ENCODE peak calls at places on chromosomes 7 and 10, in seven cellular contexts. G is brain microvascular endothelial cell; Y is tibial artery; M is astrocyte of the spinal cord; T is uterus; A is CD8-positive, alpha-beta T cell; K is lower lobe of right lung. B is an unnamed sample.

GRCh38 chr7:157979631-157980340 is 607.8 kb downstream of the PTPRN2 start:
- DNase-seq in G (no peak), Y (peak), M (no peak), T (no peak), A (no peak), K (no peak), B (no peak)

GRCh38 chr7:69880848-69881247 is 282.6 kb downstream of the AUTS2 start:
- DNase-seq in G (no peak), Y (no peak), M (no peak), T (no peak), A (no peak), K (no peak), B (no peak)

GRCh38 chr10:13528138-13528874 is 508 bp downstream of the BEND7 start:
- DNase-seq in G (no peak), Y (no peak), M (no peak), T (no peak), A (no peak), K (no peak), B (no peak)

GRCh38 chr7:143394068-143394467 is 12.9 kb downstream of the ZYX start:
- DNase-seq in G (no peak), Y (peak), M (no peak), T (no peak), A (no peak), K (no peak), B (no peak)

GRCh38 chr10:59134302-59134701 is 42.1 kb upstream of the PHYHIPL start:
- DNase-seq in G (no peak), Y (no peak), M (no peak), T (no peak), A (no peak), K (no peak), B (no peak)

GRCh38 chr10:73910401-73910763 is 550 bp upstream of the PLAU start:
- DNase-seq in G (no peak), Y (no peak), M (peak), T (no peak), A (no peak), K (no peak), B (no peak)

GRCh38 chr10:101310528-101311439 is 43.2 kb upstream of the BTRC start:
- DNase-seq in G (peak), Y (no peak), M (no peak), T (no peak), A (no peak), K (no peak), B (no peak)

GRCh38 chr10:68327889-68328786 is 3.7 kb upstream of the HNRNPH3 start:
- DNase-seq in G (peak), Y (no peak), M (peak), T (peak), A (no peak), K (no peak), B (peak)

GRCh38 chr7:149625947-149626392 is 128.4 kb upstream of the ZNF746 start:
- DNase-seq in G (no peak), Y (no peak), M (no peak), T (peak), A (no peak), K (no peak), B (peak)

GRCh38 chr7:133887459-133887858 is 239.7 kb upstream of the LRGUK start:
- DNase-seq in G (no peak), Y (no peak), M (no peak), T (no peak), A (no peak), K (no peak), B (no peak)

GRCh38 chr10:21497177-21497807 is 28.2 kb downstream of the SKIDA1 start:
- DNase-seq in G (peak), Y (peak), M (peak), T (peak), A (no peak), K (peak), B (peak)

GRCh38 chr10:11881477-11882417 is 58.6 kb downstream of the PROSER2 start:
- DNase-seq in G (no peak), Y (no peak), M (no peak), T (no peak), A (no peak), K (no peak), B (peak)

GRCh38 chr7:36208997-36209813 is 56.2 kb downstream of the EEPD1 start:
- DNase-seq in G (no peak), Y (no peak), M (no peak), T (no peak), A (no peak), K (no peak), B (peak)

GRCh38 chr7:23232966-23233365 is 13.6 kb upstream of the GPNMB start:
- DNase-seq in G (no peak), Y (no peak), M (no peak), T (no peak), A (no peak), K (no peak), B (no peak)

GRCh38 chr7:17090751-17091150 is 207.7 kb upstream of the AHR start:
- DNase-seq in G (peak), Y (no peak), M (peak), T (no peak), A (no peak), K (no peak), B (peak)

GRCh38 chr10:15180736-15181135 is 12.2 kb upstream of the NMT2 start:
- DNase-seq in G (no peak), Y (no peak), M (no peak), T (no peak), A (no peak), K (no peak), B (peak)

DNA sequence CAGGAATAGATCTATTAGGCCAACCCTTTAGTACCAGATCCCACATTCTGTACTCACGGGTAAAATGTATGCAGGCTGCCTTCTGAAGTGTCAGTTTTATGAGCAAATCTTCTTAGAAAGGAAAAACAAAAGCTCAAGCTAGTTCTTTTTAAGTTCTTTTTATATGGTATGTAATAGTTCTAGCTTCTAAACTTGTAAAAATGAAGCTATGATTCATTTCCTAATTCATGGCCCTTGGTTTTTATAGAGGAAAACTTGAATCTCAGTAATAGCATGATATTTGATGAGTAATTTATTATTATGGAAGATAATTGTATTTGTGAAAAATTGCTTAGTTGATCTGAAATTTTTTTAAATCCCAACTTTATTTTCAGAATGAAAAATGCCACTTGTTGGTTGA is 54.3 kb downstream of the SLK start:
- DNase-seq in G (no peak), Y (no peak), M (no peak), T (no peak), A (no peak), K (no peak), B (no peak)
- TF ChIP-seq CTCF in G (no peak), Y (no peak), M (no peak), T (no peak), A (no peak), K (no peak), B (no peak)

GRCh38 chr7:73801577-73801976 is 29.2 kb upstream of the CLDN4 start:
- DNase-seq in G (no peak), Y (no peak), M (no peak), T (no peak), A (no peak), K (no peak), B (no peak)
- TF ChIP-seq CTCF in G (no peak), Y (no peak), M (no peak), T (no peak), A (no peak), K (no peak), B (no peak)

DNA sequence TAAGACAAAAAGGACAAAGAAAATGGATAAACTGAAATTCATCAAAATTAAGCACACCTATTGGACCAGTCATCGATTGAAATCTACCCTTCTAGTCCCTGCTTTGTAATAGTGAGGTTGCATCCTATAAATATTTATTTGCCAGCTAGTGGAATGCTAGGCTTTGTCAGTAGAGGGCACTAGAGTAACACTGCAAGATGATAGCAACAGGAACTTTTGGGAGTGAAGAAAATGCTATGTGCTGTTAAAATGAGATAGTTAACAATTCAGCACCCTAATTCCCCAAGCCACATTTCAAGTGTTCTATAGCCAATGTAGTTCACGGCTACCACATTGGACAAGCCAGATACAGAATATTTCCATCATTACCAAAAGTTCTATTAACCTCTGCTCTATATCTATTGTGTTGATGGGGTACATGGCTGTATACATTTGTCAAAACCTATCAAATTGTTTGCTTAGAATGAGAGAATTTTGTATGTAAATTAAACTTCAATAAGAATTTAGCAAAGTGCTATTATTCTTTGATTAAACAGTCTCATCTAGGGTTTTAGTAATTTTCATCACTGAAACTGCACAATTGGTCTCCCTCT is 69.8 kb downstream of the LSMEM1 start:
- DNase-seq in G (peak), Y (no peak), M (peak), T (no peak), A (no peak), K (no peak), B (peak)
- TF ChIP-seq CTCF in G (peak), Y (peak), M (peak), T (peak), A (peak), K (peak), B (peak)

DNA sequence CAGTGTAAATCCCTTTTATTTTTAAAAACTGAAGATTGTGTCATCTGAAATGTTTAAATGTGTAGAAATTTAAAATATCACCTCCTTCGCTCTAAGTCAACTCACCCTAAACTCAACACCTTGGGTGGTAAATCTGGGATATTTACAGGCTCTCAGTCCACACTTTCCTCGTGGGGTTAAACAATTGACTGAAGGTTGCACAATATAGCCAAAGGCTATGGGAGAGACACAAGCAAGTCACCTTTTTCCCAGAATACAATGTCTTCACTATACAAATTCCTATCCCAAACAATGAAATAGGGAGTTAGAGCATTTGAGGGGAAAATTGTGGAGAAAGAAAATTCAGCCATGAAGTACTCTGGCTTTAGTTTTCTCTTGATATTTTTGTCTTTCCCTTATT is 32.7 kb upstream of the MAT1A start:
- DNase-seq in G (no peak), Y (no peak), M (no peak), T (no peak), A (no peak), K (no peak), B (no peak)
- TF ChIP-seq CTCF in G (no peak), Y (no peak), M (no peak), T (no peak), A (no peak), K (no peak), B (no peak)

GRCh38 chr10:97132273-97132672 is 53.5 kb downstream of the SLIT1 start:
- DNase-seq in G (no peak), Y (no peak), M (no peak), T (no peak), A (no peak), K (no peak), B (no peak)

GRCh38 chr10:97134202-97134601 is 51.6 kb downstream of the SLIT1 start:
- DNase-seq in G (no peak), Y (no peak), M (no peak), T (no peak), A (no peak), K (no peak), B (no peak)

GRCh38 chr10:97135464-97135863 is 50.3 kb downstream of the SLIT1 start:
- DNase-seq in G (no peak), Y (no peak), M (no peak), T (no peak), A (no peak), K (no peak), B (no peak)

GRCh38 chr10:97136744-97137143 is 49.0 kb downstream of the SLIT1 start:
- DNase-seq in G (no peak), Y (peak), M (no peak), T (no peak), A (no peak), K (no peak), B (no peak)

DNA sequence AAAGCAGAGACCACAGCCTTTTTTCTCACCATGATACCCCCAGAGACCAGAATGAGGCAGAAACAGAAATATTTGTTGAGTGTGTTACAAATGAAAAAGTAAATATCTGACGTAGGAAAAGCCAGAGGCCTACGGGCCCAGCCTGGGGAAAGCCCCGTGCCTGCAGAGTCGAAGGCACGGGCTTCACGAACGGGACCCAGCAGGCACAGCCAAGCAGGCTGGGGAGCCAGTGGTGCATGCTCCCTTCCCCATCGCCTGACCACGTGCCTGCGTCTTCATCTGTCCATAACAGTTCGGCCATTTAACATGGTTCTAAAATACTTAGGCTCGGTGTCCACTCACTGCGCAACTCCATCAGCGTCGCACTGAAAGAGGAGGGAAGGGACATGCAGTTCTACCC is 50.8 kb downstream of the SLIT1 start:
- DNase-seq in G (no peak), Y (no peak), M (no peak), T (no peak), A (no peak), K (no peak), B (no peak)
- TF ChIP-seq CTCF in G (no peak), Y (no peak), M (no peak), T (no peak), A (no peak), K (no peak), B (no peak)

GRCh38 chr7:50534690-50535290 is 30.4 kb downstream of the DDC start:
- DNase-seq in G (peak), Y (no peak), M (peak), T (no peak), A (no peak), K (no peak), B (peak)
- TF ChIP-seq CTCF in G (peak), Y (no peak), M (no peak), T (no peak), A (no peak), K (no peak), B (peak)

GRCh38 chr7:5702876-5703571 is 78.4 kb downstream of the RNF216 start:
- DNase-seq in G (peak), Y (no peak), M (peak), T (no peak), A (no peak), K (no peak), B (peak)

GRCh38 chr7:5701085-5701914 is 80.2 kb downstream of the RNF216 start:
- DNase-seq in G (no peak), Y (no peak), M (no peak), T (no peak), A (no peak), K (no peak), B (peak)

GRCh38 chr7:5704534-5704922 is 76.9 kb downstream of the RNF216 start:
- DNase-seq in G (peak), Y (peak), M (peak), T (peak), A (peak), K (peak), B (peak)

GRCh38 chr7:5705318-5705717 is 76.1 kb downstream of the RNF216 start:
- DNase-seq in G (no peak), Y (no peak), M (no peak), T (no peak), A (no peak), K (no peak), B (no peak)

DNA sequence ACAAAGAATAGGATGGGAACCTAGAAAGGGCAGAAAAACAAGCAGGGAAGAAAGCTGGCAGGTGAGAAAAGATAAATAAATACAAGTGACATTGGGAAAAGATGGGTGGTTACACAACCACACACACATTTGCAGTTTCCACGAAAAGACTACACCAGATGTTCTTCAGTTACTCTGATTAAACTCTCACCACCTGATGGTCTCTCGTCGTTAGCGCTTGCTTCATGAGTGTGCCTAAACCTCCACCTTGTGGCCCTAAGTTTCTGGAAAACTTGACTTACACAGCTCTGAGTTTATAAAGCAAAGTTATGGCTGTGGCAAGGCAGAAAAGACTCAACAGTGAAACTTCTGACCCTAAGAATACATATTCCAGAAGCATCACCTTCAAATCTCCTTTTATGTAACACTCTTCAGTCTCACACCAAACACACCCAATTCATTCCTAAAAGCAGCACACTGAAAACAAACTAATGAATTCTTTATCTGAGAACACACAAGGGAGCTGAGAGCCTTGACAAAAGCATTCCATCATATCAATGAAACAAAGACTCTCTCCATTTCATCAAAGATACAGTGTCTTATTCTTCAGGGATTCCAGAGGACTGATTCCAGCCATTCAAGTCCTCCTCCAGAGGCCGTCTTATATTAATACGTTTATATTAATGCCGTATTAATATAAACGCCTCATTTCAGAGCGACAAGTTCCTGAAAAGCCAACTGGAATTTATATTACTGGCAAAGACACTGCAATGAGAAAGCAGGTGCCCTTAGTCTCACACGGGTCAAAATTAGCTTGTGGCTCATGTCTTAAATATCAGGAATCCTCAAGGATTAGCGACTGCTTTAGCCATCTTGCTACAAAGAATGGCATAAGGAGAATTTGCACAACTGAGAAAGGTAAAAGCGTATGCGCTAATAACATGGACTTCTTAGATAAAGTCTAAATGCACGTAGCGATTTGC is 77.6 kb downstream of the RNF216 start:
- DNase-seq in G (no peak), Y (no peak), M (no peak), T (no peak), A (no peak), K (no peak), B (peak)
- TF ChIP-seq CTCF in G (no peak), Y (no peak), M (no peak), T (peak), A (no peak), K (no peak), B (no peak)

DNA sequence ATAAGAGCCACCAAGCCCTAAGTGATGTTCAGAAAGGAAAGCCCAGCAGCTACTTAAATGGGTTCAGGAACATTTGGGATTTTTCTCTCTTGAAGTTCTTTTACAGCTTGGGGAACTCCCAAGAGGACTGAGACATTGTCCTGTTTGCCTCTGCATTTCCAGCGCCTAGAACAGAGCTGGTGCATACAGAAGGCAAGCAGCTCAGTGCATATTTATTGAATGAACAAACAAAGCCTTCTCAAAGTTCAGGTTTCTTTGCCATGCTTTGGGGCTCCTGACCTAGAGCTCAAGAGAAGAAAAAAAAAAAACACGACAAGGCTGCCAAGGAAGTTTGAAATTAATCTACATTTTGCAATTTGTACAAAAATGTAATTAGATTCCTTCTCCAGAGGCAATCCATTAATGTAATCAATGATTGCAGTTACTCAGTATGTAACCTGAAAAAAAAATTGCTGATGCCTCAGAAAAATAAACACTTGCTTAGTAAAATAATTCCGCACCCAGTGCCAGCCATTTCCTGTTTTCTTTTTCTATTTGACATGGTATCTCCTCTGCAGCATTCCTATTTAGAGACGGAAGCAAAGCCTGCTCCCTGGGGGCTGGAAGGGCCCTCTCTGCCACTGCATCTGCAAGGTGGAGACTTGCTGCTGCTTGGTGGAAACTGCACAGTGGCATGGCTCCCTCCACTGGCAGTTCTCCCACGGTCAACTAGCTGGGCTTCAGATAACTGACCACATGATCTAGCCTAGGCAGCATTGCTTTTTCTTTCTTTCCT is 157.3 kb downstream of the TMEM178B start:
- DNase-seq in G (peak), Y (no peak), M (peak), T (no peak), A (no peak), K (no peak), B (peak)
- TF ChIP-seq CTCF in G (peak), Y (no peak), M (peak), T (no peak), A (no peak), K (no peak), B (peak)

GRCh38 chr10:84665883-84666463 is 337.6 kb downstream of the CCSER2 start:
- DNase-seq in G (no peak), Y (no peak), M (no peak), T (no peak), A (no peak), K (peak), B (no peak)
- TF ChIP-seq CTCF in G (peak), Y (no peak), M (no peak), T (no peak), A (no peak), K (peak), B (peak)